ENCODE peak calls at places on chromosomes 1 and 21, in six cellular contexts. V is naive thymus-derived CD4-positive, alpha-beta T cell; U is tibial artery; L is thyroid gland; A is transverse colon; K is esophagus muscularis mucosa. Y is an unnamed sample.
A peak's percentile ranks its signal among the peaks of the same experiment; 100 is the strongest.

GRCh38 chr1:93468681-93469080 is 20.8 kb downstream of the FNBP1L start:
- DNase-seq in U (no peak), A (no peak), V (no peak), K (no peak), L (no peak), Y (no peak)

GRCh38 chr1:33256335-33256700 is at the start of gene ZNF362:
- DNase-seq in A (peak; percentile 67), V (peak; percentile 72), K (no peak), U (peak; percentile 36), L (peak; percentile 59), Y (peak; percentile 64)

GRCh38 chr21:16535100-16535418 is 805.3 kb downstream of the USP25 start:
- DNase-seq in V (no peak), U (peak; percentile 84), K (peak; percentile 94), A (peak; percentile 30), L (peak; percentile 92), Y (peak; percentile 61)

GRCh38 chr21:41124626-41125240 is 43.2 kb upstream of the BACE2 start:
- DNase-seq in K (no peak), A (no peak), U (no peak), L (no peak), V (no peak), Y (no peak)

GRCh38 chr1:153572569-153573015 is 6.9 kb upstream of the S100A2 start:
- DNase-seq in A (peak; percentile 90), U (peak; percentile 90), K (no peak), L (peak; percentile 92), V (peak; percentile 44), Y (peak; percentile 84)

GRCh38 chr21:35475768-35476167 is 426.7 kb upstream of the RUNX1 start:
- DNase-seq in V (peak; percentile 18), A (no peak), U (peak; percentile 23), K (no peak), L (no peak), Y (no peak)

GRCh38 chr21:43812139-43812821 is 22.9 kb downstream of the RRP1 start:
- DNase-seq in L (peak; percentile 35), V (no peak), A (peak; percentile 42), U (peak; percentile 47), K (no peak), Y (peak; percentile 60)

GRCh38 chr21:16841917-16842316 is 670.9 kb upstream of the CXADR start:
- DNase-seq in A (no peak), K (no peak), V (no peak), L (no peak), U (no peak), Y (no peak)

GRCh38 chr1:181583598-181583997 is 100.3 kb downstream of the CACNA1E start:
- DNase-seq in L (peak; percentile 63), K (no peak), U (no peak), A (peak; percentile 14), V (no peak), Y (no peak)

GRCh38 chr1:14095001-14095400 is 395.0 kb downstream of the PRDM2 start:
- DNase-seq in U (no peak), A (no peak), L (no peak), V (no peak), K (peak; percentile 42), Y (no peak)

GRCh38 chr1:115665319-115665718 is 23.5 kb downstream of the VANGL1 start:
- DNase-seq in K (no peak), A (peak; percentile 48), U (no peak), V (no peak), L (peak; percentile 47), Y (no peak)

GRCh38 chr1:23530089-23530749 is 814 bp downstream of the E2F2 start:
- DNase-seq in A (peak; percentile 38), L (no peak), U (no peak), K (no peak), V (no peak), Y (no peak)

GRCh38 chr1:7516341-7516740 is 254.8 kb upstream of the VAMP3 start:
- DNase-seq in V (no peak), A (no peak), U (no peak), K (no peak), L (peak; percentile 35), Y (no peak)

GRCh38 chr1:225766967-225767413 is 10.6 kb upstream of the SRP9 start:
- DNase-seq in V (no peak), K (no peak), A (peak; percentile 33), L (no peak), U (peak; percentile 56), Y (peak; percentile 32)

GRCh38 chr1:150572918-150573647 is 6.3 kb downstream of the MCL1 start:
- DNase-seq in V (no peak), A (no peak), K (no peak), U (no peak), L (peak; percentile 2), Y (no peak)

GRCh38 chr1:37479255-37480124 is 5.1 kb downstream of the ZC3H12A start:
- DNase-seq in V (peak; percentile 71), U (peak; percentile 94), L (peak; percentile 78), K (peak; percentile 96), A (peak; percentile 97), Y (peak; percentile 93)

GRCh38 chr1:184469391-184469790 is 82.6 kb downstream of the C1orf21 start:
- DNase-seq in L (no peak), U (no peak), A (no peak), V (no peak), K (no peak), Y (no peak)

GRCh38 chr1:114756949-114757454 is 782 bp downstream of the CSDE1 start:
- DNase-seq in K (no peak), V (no peak), L (peak; percentile 23), A (peak; percentile 32), U (peak; percentile 60), Y (peak; percentile 44)

GRCh38 chr1:169161512-169162194 is 55.2 kb downstream of the ATP1B1 start:
- DNase-seq in L (no peak), K (no peak), V (no peak), A (no peak), U (no peak), Y (no peak)

GRCh38 chr21:30818837-30819236 is 5.8 kb upstream of the KRTAP8-1 start:
- DNase-seq in K (no peak), V (no peak), A (no peak), U (no peak), L (no peak), Y (no peak)

GRCh38 chr1:226678701-226679100 is 60.4 kb downstream of the ITPKB start:
- DNase-seq in A (no peak), L (no peak), U (no peak), K (no peak), V (no peak), Y (no peak)

GRCh38 chr1:230107941-230108340 is 40.9 kb downstream of the GALNT2 start:
- DNase-seq in L (no peak), A (no peak), V (no peak), K (no peak), U (no peak), Y (no peak)

GRCh38 chr1:115666702-115667101 is 24.9 kb downstream of the VANGL1 start:
- DNase-seq in K (no peak), L (peak; percentile 92), U (no peak), A (no peak), V (no peak), Y (no peak)

GRCh38 chr1:109981128-109981379 is 3.5 kb upstream of the AHCYL1 start:
- DNase-seq in A (no peak), U (no peak), V (no peak), K (no peak), L (no peak), Y (no peak)
- H3K4me1 ChIP-seq in A (peaks cover 28% of the 10 kb centered on the region), U (peaks cover 23% of the 10 kb centered on the region), V (peaks cover 14% of the 10 kb centered on the region), K (peaks cover 28% of the 10 kb centered on the region), L (peaks cover 8% of the 10 kb centered on the region), Y (peaks cover 4% of the 10 kb centered on the region)

GRCh38 chr1:161197560-161198205 is 1.2 kb downstream of the ADAMTS4 start:
- DNase-seq in U (no peak), A (no peak), V (no peak), K (no peak), L (no peak), Y (no peak)
- H3K4me1 ChIP-seq in U (peaks cover 29% of the 10 kb centered on the region), A (peaks cover 36% of the 10 kb centered on the region), V (peaks cover 52% of the 10 kb centered on the region), K (peaks cover 35% of the 10 kb centered on the region), L (peaks cover 8% of the 10 kb centered on the region), Y (no peaks in the 10 kb centered on the region)

GRCh38 chr1:99763956-99764355 is 2.5 kb downstream of the FRRS1 start:
- DNase-seq in A (no peak), L (no peak), V (no peak), K (no peak), U (no peak), Y (no peak)
- H3K4me1 ChIP-seq in A (peaks cover 18% of the 10 kb centered on the region), L (peaks cover 8% of the 10 kb centered on the region), V (no peaks in the 10 kb centered on the region), K (peaks cover 11% of the 10 kb centered on the region), U (no peaks in the 10 kb centered on the region), Y (peaks cover 15% of the 10 kb centered on the region)

DNA sequence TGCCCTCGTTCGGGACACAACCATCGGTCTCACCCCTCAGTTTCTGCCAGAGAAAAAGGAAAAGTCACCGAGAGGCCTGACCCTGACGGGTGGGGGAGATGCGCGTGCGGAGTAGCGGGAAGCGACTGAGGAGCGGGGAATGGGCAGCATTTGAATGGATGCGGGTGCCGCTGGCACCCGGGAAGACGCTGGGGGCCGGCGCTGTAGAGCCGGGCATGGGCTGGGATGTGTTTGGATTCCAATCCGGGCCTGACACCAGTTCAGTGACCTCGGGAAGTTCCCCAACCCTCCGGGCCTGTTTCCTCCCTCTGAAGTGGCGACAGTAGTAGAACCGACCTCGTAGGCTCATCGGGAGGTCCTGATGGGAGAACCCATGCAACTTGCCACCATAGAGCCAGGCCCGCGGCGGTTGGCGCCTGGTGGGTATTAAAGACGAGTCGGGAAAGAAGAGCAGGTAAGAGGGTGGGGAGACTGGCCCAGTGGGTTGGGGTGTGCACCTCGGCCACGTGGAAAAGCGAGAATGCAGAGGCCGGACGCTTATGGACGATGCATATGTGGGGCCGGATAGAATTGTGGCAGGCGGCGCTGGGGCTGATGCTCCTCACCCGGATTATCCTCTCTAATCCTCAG is 622 bp upstream of the SLC16A1 start:
- DNase-seq in K (peak; percentile 92), V (no peak), L (no peak), U (peak; percentile 38), A (no peak), Y (peak; percentile 29)
- H3K4me1 ChIP-seq in K (peaks cover 21% of the 10 kb centered on the region), V (peaks cover 17% of the 10 kb centered on the region), L (no peaks in the 10 kb centered on the region), U (peaks cover 6% of the 10 kb centered on the region), A (peaks cover 24% of the 10 kb centered on the region), Y (peaks cover 9% of the 10 kb centered on the region)

GRCh38 chr1:172328266-172328665 is 92.2 kb upstream of the C1orf105 start:
- DNase-seq in V (no peak), K (no peak), U (no peak), L (no peak), A (no peak), Y (no peak)
- H3K4me1 ChIP-seq in V (no peaks in the 10 kb centered on the region), K (no peaks in the 10 kb centered on the region), U (peaks cover 6% of the 10 kb centered on the region), L (peaks cover 2% of the 10 kb centered on the region), A (no peaks in the 10 kb centered on the region), Y (no peaks in the 10 kb centered on the region)